ENCODE peak calls at places on chromosome 21, in eight cellular contexts. One of them, this sample, is unnamed.

GRCh38 chr21:31732538-31732864 is 583 bp upstream of the SCAF4 start:
- DNase-seq in SW480: no peak
- DNase-seq in anterior cingulate cortex: no peak
- DNase-seq in lower lobe of right lung: no peak
- DNase-seq in HS-5: no peak
- DNase-seq in brain microvascular endothelial cell: peak; percentile 39
- DNase-seq in endothelial cell: no peak
- DNase-seq in T-helper 9 cell: no peak
- DNase-seq in this sample: no peak

GRCh38 chr21:44800103-44800502 is 1.5 kb downstream of the UBE2G2 start:
- DNase-seq in lower lobe of right lung: no peak
- DNase-seq in brain microvascular endothelial cell: no peak
- DNase-seq in HS-5: no peak
- DNase-seq in endothelial cell: peak; percentile 36
- DNase-seq in SW480: peak; percentile 39
- DNase-seq in anterior cingulate cortex: no peak
- DNase-seq in T-helper 9 cell: no peak
- DNase-seq in this sample: no peak

GRCh38 chr21:36193200-36193599 is 36.6 kb downstream of the DOP1B start:
- DNase-seq in SW480: no peak
- DNase-seq in T-helper 9 cell: no peak
- DNase-seq in HS-5: no peak
- DNase-seq in anterior cingulate cortex: no peak
- DNase-seq in lower lobe of right lung: no peak
- DNase-seq in brain microvascular endothelial cell: no peak
- DNase-seq in endothelial cell: no peak
- DNase-seq in this sample: peak; percentile 87

GRCh38 chr21:15660424-15660805 is 69.4 kb upstream of the USP25 start:
- DNase-seq in brain microvascular endothelial cell: no peak
- DNase-seq in HS-5: no peak
- DNase-seq in anterior cingulate cortex: no peak
- DNase-seq in endothelial cell: no peak
- DNase-seq in T-helper 9 cell: no peak
- DNase-seq in SW480: no peak
- DNase-seq in lower lobe of right lung: no peak
- DNase-seq in this sample: no peak

GRCh38 chr21:35095859-35096291 is 46.8 kb upstream of the RUNX1 start:
- DNase-seq in anterior cingulate cortex: no peak
- DNase-seq in lower lobe of right lung: no peak
- DNase-seq in SW480: no peak
- DNase-seq in T-helper 9 cell: no peak
- DNase-seq in HS-5: no peak
- DNase-seq in endothelial cell: no peak
- DNase-seq in brain microvascular endothelial cell: no peak
- DNase-seq in this sample: no peak

GRCh38 chr21:22670148-22670547 is 1671.9 kb downstream of the NCAM2 start:
- DNase-seq in brain microvascular endothelial cell: no peak
- DNase-seq in endothelial cell: no peak
- DNase-seq in T-helper 9 cell: no peak
- DNase-seq in HS-5: no peak
- DNase-seq in anterior cingulate cortex: no peak
- DNase-seq in SW480: no peak
- DNase-seq in lower lobe of right lung: no peak
- DNase-seq in this sample: no peak

GRCh38 chr21:42939581-42940413 is 14.4 kb upstream of the ERVH48-1 start:
- DNase-seq in SW480: no peak
- DNase-seq in HS-5: peak; percentile 97
- DNase-seq in lower lobe of right lung: no peak
- DNase-seq in endothelial cell: no peak
- DNase-seq in anterior cingulate cortex: no peak
- DNase-seq in T-helper 9 cell: no peak
- DNase-seq in brain microvascular endothelial cell: peak; percentile 95
- DNase-seq in this sample: peak; percentile 76

GRCh38 chr21:42148584-42148983 is 70.4 kb upstream of the ABCG1 start:
- DNase-seq in lower lobe of right lung: no peak
- DNase-seq in T-helper 9 cell: no peak
- DNase-seq in SW480: no peak
- DNase-seq in anterior cingulate cortex: no peak
- DNase-seq in brain microvascular endothelial cell: no peak
- DNase-seq in endothelial cell: no peak
- DNase-seq in HS-5: no peak
- DNase-seq in this sample: no peak

GRCh38 chr21:35324372-35325220 is 275.5 kb upstream of the RUNX1 start:
- DNase-seq in lower lobe of right lung: no peak
- DNase-seq in HS-5: peak; percentile 31
- DNase-seq in SW480: no peak
- DNase-seq in anterior cingulate cortex: no peak
- DNase-seq in T-helper 9 cell: no peak
- DNase-seq in endothelial cell: no peak
- DNase-seq in brain microvascular endothelial cell: peak; percentile 67
- DNase-seq in this sample: peak; percentile 56

GRCh38 chr21:46005481-46005881 is 23.9 kb downstream of the COL6A1 start:
- DNase-seq in lower lobe of right lung: no peak
- DNase-seq in brain microvascular endothelial cell: no peak
- DNase-seq in HS-5: no peak
- DNase-seq in SW480: no peak
- DNase-seq in T-helper 9 cell: no peak
- DNase-seq in anterior cingulate cortex: no peak
- DNase-seq in endothelial cell: no peak
- DNase-seq in this sample: no peak

GRCh38 chr21:15192243-15192642 is 127.4 kb upstream of the NRIP1 start:
- DNase-seq in HS-5: no peak
- DNase-seq in endothelial cell: no peak
- DNase-seq in brain microvascular endothelial cell: no peak
- DNase-seq in lower lobe of right lung: no peak
- DNase-seq in T-helper 9 cell: no peak
- DNase-seq in anterior cingulate cortex: no peak
- DNase-seq in SW480: no peak
- DNase-seq in this sample: no peak

GRCh38 chr21:45320261-45320990 is 32.7 kb upstream of the POFUT2 start:
- DNase-seq in endothelial cell: no peak
- DNase-seq in lower lobe of right lung: peak; percentile 43
- DNase-seq in HS-5: no peak
- DNase-seq in SW480: no peak
- DNase-seq in brain microvascular endothelial cell: no peak
- DNase-seq in anterior cingulate cortex: no peak
- DNase-seq in T-helper 9 cell: no peak
- DNase-seq in this sample: no peak

GRCh38 chr21:41967708-41968107 is 13.9 kb upstream of the C2CD2 start:
- DNase-seq in SW480: no peak
- DNase-seq in brain microvascular endothelial cell: no peak
- DNase-seq in anterior cingulate cortex: no peak
- DNase-seq in T-helper 9 cell: no peak
- DNase-seq in lower lobe of right lung: no peak
- DNase-seq in endothelial cell: no peak
- DNase-seq in HS-5: no peak
- DNase-seq in this sample: no peak

GRCh38 chr21:29296452-29296851 is 2.3 kb upstream of the BACH1 start:
- DNase-seq in T-helper 9 cell: no peak
- DNase-seq in brain microvascular endothelial cell: no peak
- DNase-seq in anterior cingulate cortex: no peak
- DNase-seq in SW480: no peak
- DNase-seq in HS-5: no peak
- DNase-seq in lower lobe of right lung: no peak
- DNase-seq in endothelial cell: no peak
- DNase-seq in this sample: no peak

GRCh38 chr21:46118871-46119564 is 21.1 kb downstream of the COL6A2 start:
- DNase-seq in endothelial cell: peak; percentile 2
- DNase-seq in T-helper 9 cell: no peak
- DNase-seq in SW480: no peak
- DNase-seq in anterior cingulate cortex: no peak
- DNase-seq in HS-5: no peak
- DNase-seq in lower lobe of right lung: peak; percentile 41
- DNase-seq in brain microvascular endothelial cell: no peak
- DNase-seq in this sample: no peak

GRCh38 chr21:28871388-28872015 is 121.2 kb downstream of the LTN1 start:
- DNase-seq in T-helper 9 cell: no peak
- DNase-seq in SW480: no peak
- DNase-seq in anterior cingulate cortex: no peak
- DNase-seq in endothelial cell: no peak
- DNase-seq in HS-5: no peak
- DNase-seq in brain microvascular endothelial cell: peak; percentile 12
- DNase-seq in lower lobe of right lung: no peak
- DNase-seq in this sample: no peak

GRCh38 chr21:44052071-44052829 is 40.1 kb downstream of the TRAPPC10 start:
- DNase-seq in endothelial cell: no peak
- DNase-seq in SW480: no peak
- DNase-seq in lower lobe of right lung: no peak
- DNase-seq in anterior cingulate cortex: no peak
- DNase-seq in HS-5: no peak
- DNase-seq in brain microvascular endothelial cell: no peak
- DNase-seq in T-helper 9 cell: no peak
- DNase-seq in this sample: peak; percentile 41

GRCh38 chr21:33069994-33070811 is at the start of gene OLIG1:
- DNase-seq in SW480: peak; percentile 60
- DNase-seq in HS-5: no peak
- DNase-seq in T-helper 9 cell: no peak
- DNase-seq in lower lobe of right lung: peak; percentile 73
- DNase-seq in brain microvascular endothelial cell: no peak
- DNase-seq in anterior cingulate cortex: no peak
- DNase-seq in endothelial cell: peak; percentile 67
- DNase-seq in this sample: no peak

GRCh38 chr21:38352536-38353219 is 95.9 kb downstream of the KCNJ15 start:
- DNase-seq in anterior cingulate cortex: no peak
- DNase-seq in HS-5: peak; percentile 38
- DNase-seq in endothelial cell: peak; percentile 81
- DNase-seq in lower lobe of right lung: peak; percentile 61
- DNase-seq in SW480: peak; percentile 55
- DNase-seq in T-helper 9 cell: peak; percentile 13
- DNase-seq in brain microvascular endothelial cell: peak; percentile 68
- DNase-seq in this sample: peak; percentile 81

GRCh38 chr21:23014021-23014420 is 2015.8 kb downstream of the NCAM2 start:
- DNase-seq in SW480: no peak
- DNase-seq in T-helper 9 cell: no peak
- DNase-seq in endothelial cell: no peak
- DNase-seq in brain microvascular endothelial cell: no peak
- DNase-seq in lower lobe of right lung: no peak
- DNase-seq in anterior cingulate cortex: no peak
- DNase-seq in HS-5: no peak
- DNase-seq in this sample: no peak

GRCh38 chr21:16124397-16125130 is 394.8 kb downstream of the USP25 start:
- DNase-seq in anterior cingulate cortex: no peak
- DNase-seq in endothelial cell: no peak
- DNase-seq in T-helper 9 cell: no peak
- DNase-seq in lower lobe of right lung: no peak
- DNase-seq in SW480: no peak
- DNase-seq in brain microvascular endothelial cell: peak; percentile 48
- DNase-seq in HS-5: peak; percentile 87
- DNase-seq in this sample: peak; percentile 65

GRCh38 chr21:17660449-17660848 is 47.7 kb upstream of the BTG3 start:
- DNase-seq in brain microvascular endothelial cell: no peak
- DNase-seq in SW480: peak; percentile 36
- DNase-seq in T-helper 9 cell: no peak
- DNase-seq in endothelial cell: no peak
- DNase-seq in lower lobe of right lung: no peak
- DNase-seq in HS-5: no peak
- DNase-seq in anterior cingulate cortex: no peak
- DNase-seq in this sample: no peak

GRCh38 chr21:25615880-25616279 is 8.6 kb upstream of the MRPL39 start:
- DNase-seq in HS-5: no peak
- DNase-seq in anterior cingulate cortex: no peak
- DNase-seq in lower lobe of right lung: no peak
- DNase-seq in brain microvascular endothelial cell: no peak
- DNase-seq in SW480: no peak
- DNase-seq in T-helper 9 cell: no peak
- DNase-seq in endothelial cell: no peak
- DNase-seq in this sample: no peak

GRCh38 chr21:43916076-43916475 is 51.1 kb downstream of the AGPAT3 start:
- DNase-seq in T-helper 9 cell: no peak
- DNase-seq in SW480: no peak
- DNase-seq in endothelial cell: no peak
- DNase-seq in brain microvascular endothelial cell: no peak
- DNase-seq in anterior cingulate cortex: no peak
- DNase-seq in lower lobe of right lung: no peak
- DNase-seq in HS-5: no peak
- DNase-seq in this sample: no peak

GRCh38 chr21:38787461-38788274 is 18.1 kb upstream of the ETS2 start:
- DNase-seq in endothelial cell: no peak
- DNase-seq in brain microvascular endothelial cell: peak; percentile 51
- DNase-seq in T-helper 9 cell: no peak
- DNase-seq in HS-5: peak; percentile 67
- DNase-seq in anterior cingulate cortex: no peak
- DNase-seq in lower lobe of right lung: no peak
- DNase-seq in SW480: peak; percentile 99
- DNase-seq in this sample: peak; percentile 89

GRCh38 chr21:46093668-46094400 is 4.1 kb upstream of the COL6A2 start:
- DNase-seq in SW480: no peak
- DNase-seq in lower lobe of right lung: no peak
- DNase-seq in brain microvascular endothelial cell: no peak
- DNase-seq in HS-5: no peak
- DNase-seq in endothelial cell: no peak
- DNase-seq in T-helper 9 cell: no peak
- DNase-seq in anterior cingulate cortex: no peak
- DNase-seq in this sample: no peak

GRCh38 chr21:15054606-15055239 is 10.1 kb downstream of the NRIP1 start:
- DNase-seq in endothelial cell: no peak
- DNase-seq in HS-5: no peak
- DNase-seq in lower lobe of right lung: no peak
- DNase-seq in T-helper 9 cell: no peak
- DNase-seq in brain microvascular endothelial cell: no peak
- DNase-seq in SW480: no peak
- DNase-seq in anterior cingulate cortex: no peak
- DNase-seq in this sample: no peak

GRCh38 chr21:46357335-46357604 is 33.3 kb downstream of the PCNT start:
- DNase-seq in lower lobe of right lung: no peak
- DNase-seq in HS-5: no peak
- DNase-seq in T-helper 9 cell: no peak
- DNase-seq in endothelial cell: no peak
- DNase-seq in anterior cingulate cortex: no peak
- DNase-seq in brain microvascular endothelial cell: no peak
- DNase-seq in SW480: no peak
- DNase-seq in this sample: no peak

GRCh38 chr21:26443867-26444266 is 129.2 kb downstream of the CYYR1 start:
- DNase-seq in endothelial cell: no peak
- DNase-seq in brain microvascular endothelial cell: no peak
- DNase-seq in HS-5: no peak
- DNase-seq in anterior cingulate cortex: no peak
- DNase-seq in SW480: no peak
- DNase-seq in lower lobe of right lung: no peak
- DNase-seq in T-helper 9 cell: no peak
- DNase-seq in this sample: no peak

GRCh38 chr21:31511258-31511657 is 148.2 kb upstream of the SOD1 start:
- DNase-seq in SW480: no peak
- DNase-seq in HS-5: no peak
- DNase-seq in T-helper 9 cell: no peak
- DNase-seq in endothelial cell: no peak
- DNase-seq in lower lobe of right lung: no peak
- DNase-seq in anterior cingulate cortex: no peak
- DNase-seq in brain microvascular endothelial cell: no peak
- DNase-seq in this sample: no peak

GRCh38 chr21:46056450-46056903 is 41.4 kb upstream of the COL6A2 start:
- DNase-seq in T-helper 9 cell: no peak
- DNase-seq in lower lobe of right lung: peak; percentile 53
- DNase-seq in brain microvascular endothelial cell: peak; percentile 72
- DNase-seq in HS-5: no peak
- DNase-seq in anterior cingulate cortex: no peak
- DNase-seq in SW480: no peak
- DNase-seq in endothelial cell: no peak
- DNase-seq in this sample: no peak

GRCh38 chr21:44571296-44571695 is 2.2 kb upstream of the KRTAP10-4 start:
- DNase-seq in endothelial cell: no peak
- DNase-seq in SW480: no peak
- DNase-seq in lower lobe of right lung: no peak
- DNase-seq in anterior cingulate cortex: no peak
- DNase-seq in HS-5: no peak
- DNase-seq in brain microvascular endothelial cell: no peak
- DNase-seq in T-helper 9 cell: no peak
- DNase-seq in this sample: no peak

GRCh38 chr21:39317134-39318090 is 4.0 kb upstream of the BRWD1 start:
- DNase-seq in T-helper 9 cell: no peak
- DNase-seq in lower lobe of right lung: no peak
- DNase-seq in endothelial cell: no peak
- DNase-seq in anterior cingulate cortex: no peak
- DNase-seq in brain microvascular endothelial cell: no peak
- DNase-seq in HS-5: no peak
- DNase-seq in SW480: no peak
- DNase-seq in this sample: no peak

GRCh38 chr21:20882462-20883415 is 115.5 kb upstream of the NCAM2 start:
- DNase-seq in endothelial cell: peak; percentile 53
- DNase-seq in SW480: peak; percentile 64
- DNase-seq in lower lobe of right lung: no peak
- DNase-seq in anterior cingulate cortex: no peak
- DNase-seq in brain microvascular endothelial cell: peak; percentile 7
- DNase-seq in HS-5: peak; percentile 26
- DNase-seq in T-helper 9 cell: no peak
- DNase-seq in this sample: peak; percentile 13